ENCODE peak calls at places on chromosomes 1 and 21, in nine cellular contexts. M is transverse colon, V is HCT116, J is ovary, W is prostate gland, P is Peyer's patch, T is HepG2, K is esophagus squamous epithelium, A is K562. H is an unnamed sample.

GRCh38 chr1:203557958-203558760 is 64.2 kb downstream of the OPTC start:
- DNase-seq in M (peak), V (no peak), J (peak), W (no peak), P (peak), T (no peak), K (no peak), A (no peak), H (peak)

GRCh38 chr1:248810000-248810726 is 15.6 kb downstream of the SH3BP5L start:
- DNase-seq in M (no peak), V (no peak), J (no peak), W (no peak), P (peak), T (no peak), K (no peak), A (peak), H (no peak)

GRCh38 chr1:86753700-86754099 is 49.3 kb downstream of the SH3GLB1 start:
- DNase-seq in M (no peak), V (peak), J (no peak), W (no peak), P (no peak), T (peak), K (no peak), A (no peak), H (no peak)

GRCh38 chr1:28147264-28148094 is 29.0 kb downstream of the PTAFR start:
- DNase-seq in M (no peak), V (no peak), J (no peak), W (no peak), P (no peak), T (no peak), K (no peak), A (no peak), H (no peak)

GRCh38 chr1:248817065-248817464 is 8.7 kb downstream of the SH3BP5L start:
- DNase-seq in M (no peak), V (no peak), J (no peak), W (no peak), P (peak), T (no peak), K (no peak), A (no peak), H (no peak)

GRCh38 chr1:157110003-157110402 is 10.4 kb upstream of the ETV3L start:
- DNase-seq in M (no peak), V (no peak), J (no peak), W (no peak), P (peak), T (no peak), K (no peak), A (no peak), H (no peak)

GRCh38 chr1:91397605-91398004 is 7.0 kb downstream of the HFM1 start:
- DNase-seq in M (no peak), V (no peak), J (no peak), W (no peak), P (no peak), T (no peak), K (no peak), A (no peak), H (no peak)

GRCh38 chr1:77126309-77126708 is 92.9 kb downstream of the PIGK start:
- DNase-seq in M (no peak), V (peak), J (peak), W (peak), P (no peak), T (peak), K (no peak), A (no peak), H (peak)

GRCh38 chr21:38948981-38949380 is 143.3 kb downstream of the ETS2 start:
- DNase-seq in M (no peak), V (no peak), J (no peak), W (no peak), P (no peak), T (no peak), K (no peak), A (no peak), H (no peak)

GRCh38 chr21:46307625-46308024 is 16.0 kb downstream of the C21orf58 start:
- DNase-seq in M (no peak), V (no peak), J (no peak), W (no peak), P (no peak), T (no peak), K (no peak), A (no peak), H (peak)

GRCh38 chr1:43482240-43482639 is 28.5 kb upstream of the HYI start:
- DNase-seq in M (no peak), V (no peak), J (no peak), W (no peak), P (no peak), T (no peak), K (no peak), A (no peak), H (no peak)

GRCh38 chr1:145918992-145919939 is 749 bp upstream of the PEX11B start:
- DNase-seq in M (peak), V (peak), J (peak), W (peak), P (peak), T (peak), K (no peak), A (peak), H (peak)

GRCh38 chr1:206797534-206798383 is 25.5 kb upstream of the IL10 start:
- DNase-seq in M (peak), V (no peak), J (no peak), W (no peak), P (peak), T (no peak), K (no peak), A (peak), H (no peak)

GRCh38 chr1:35269190-35269988 is 880 bp downstream of the ZMYM4 start:
- DNase-seq in M (no peak), V (no peak), J (peak), W (no peak), P (no peak), T (no peak), K (no peak), A (no peak), H (no peak)

GRCh38 chr1:1358433-1359201 is at the start of gene MXRA8:
- DNase-seq in M (peak), V (no peak), J (peak), W (no peak), P (no peak), T (peak), K (no peak), A (peak), H (no peak)

GRCh38 chr1:116573388-116574100 is 2.7 kb upstream of the CD58 start:
- DNase-seq in M (no peak), V (no peak), J (no peak), W (no peak), P (no peak), T (no peak), K (no peak), A (peak), H (no peak)

GRCh38 chr1:70745199-70745598 is 302.4 kb downstream of the PTGER3 start:
- DNase-seq in M (no peak), V (peak), J (no peak), W (no peak), P (no peak), T (peak), K (no peak), A (no peak), H (no peak)

GRCh38 chr1:229843627-229844238 is 217.7 kb downstream of the URB2 start:
- DNase-seq in M (peak), V (peak), J (peak), W (peak), P (peak), T (peak), K (no peak), A (peak), H (peak)

GRCh38 chr1:205928256-205928655 is 15.0 kb downstream of the SLC26A9 start:
- DNase-seq in M (no peak), V (no peak), J (no peak), W (no peak), P (no peak), T (no peak), K (no peak), A (no peak), H (no peak)

GRCh38 chr1:108832929-108833328 is 24.0 kb downstream of the AKNAD1 start:
- DNase-seq in M (no peak), V (no peak), J (no peak), W (no peak), P (no peak), T (no peak), K (no peak), A (no peak), H (no peak)

GRCh38 chr1:172351761-172352161 is 68.7 kb upstream of the C1orf105 start:
- DNase-seq in M (no peak), V (no peak), J (no peak), W (no peak), P (no peak), T (no peak), K (no peak), A (no peak), H (no peak)

DNA sequence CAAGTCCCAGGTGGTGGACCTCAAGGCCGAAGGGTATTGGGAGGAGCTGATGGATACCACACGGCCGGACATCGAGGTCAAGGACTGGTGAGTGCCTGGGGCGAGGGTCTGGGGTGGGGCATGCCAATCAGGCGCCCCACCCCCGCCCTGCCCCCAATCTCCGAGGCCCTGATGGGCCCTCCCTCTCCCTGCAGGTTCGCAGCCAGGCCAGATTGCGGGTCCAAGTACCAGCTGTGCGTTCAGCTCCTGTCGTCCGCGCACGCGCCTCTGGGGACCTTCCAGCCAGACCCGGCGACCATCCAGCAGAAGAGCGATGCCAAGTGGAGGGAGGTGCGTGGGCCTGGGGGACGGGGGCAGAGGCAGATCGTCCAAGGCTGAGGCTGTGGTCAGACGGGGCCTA is 3.9 kb downstream of the FBXO44 start:
- DNase-seq in M (no peak), V (no peak), J (no peak), W (no peak), P (no peak), T (no peak), K (no peak), A (no peak), H (no peak)
- TF ChIP-seq POLR2A in M (no peak), V (no peak), J (no peak), W (no peak), P (no peak), T (no peak), K (no peak), A (no peak), H (no peak)

GRCh38 chr1:88897070-88897730 is 5.8 kb upstream of the GTF2B start:
- DNase-seq in M (no peak), V (no peak), J (no peak), W (no peak), P (no peak), T (no peak), K (no peak), A (no peak), H (no peak)

GRCh38 chr1:88891318-88892145 is at the start of gene GTF2B:
- DNase-seq in M (peak), V (peak), J (peak), W (peak), P (peak), T (peak), K (peak), A (peak), H (peak)

GRCh38 chr1:88888755-88889154 is 2.6 kb downstream of the GTF2B start:
- DNase-seq in M (no peak), V (no peak), J (no peak), W (no peak), P (no peak), T (no peak), K (no peak), A (no peak), H (no peak)

GRCh38 chr1:88890790-88891317 is 513 bp downstream of the GTF2B start:
- DNase-seq in M (peak), V (no peak), J (no peak), W (peak), P (peak), T (peak), K (no peak), A (no peak), H (no peak)

GRCh38 chr1:88892146-88892877 is 945 bp upstream of the GTF2B start:
- DNase-seq in M (no peak), V (peak), J (no peak), W (no peak), P (no peak), T (peak), K (no peak), A (no peak), H (no peak)
- TF ChIP-seq POLR2A in M (no peak), V (peak), J (no peak), W (no peak), P (no peak), T (peak), K (no peak), A (no peak), H (no peak)

GRCh38 chr1:239805888-239806772 is 285.6 kb upstream of the FMN2 start:
- DNase-seq in M (no peak), V (no peak), J (peak), W (no peak), P (no peak), T (no peak), K (no peak), A (no peak), H (no peak)

GRCh38 chr1:239803666-239804228 is 287.9 kb upstream of the FMN2 start:
- DNase-seq in M (no peak), V (no peak), J (no peak), W (no peak), P (no peak), T (no peak), K (no peak), A (no peak), H (no peak)

GRCh38 chr1:239805042-239805441 is 286.6 kb upstream of the FMN2 start:
- DNase-seq in M (no peak), V (no peak), J (no peak), W (no peak), P (no peak), T (no peak), K (no peak), A (no peak), H (no peak)

GRCh38 chr1:239804265-239804664 is 287.4 kb upstream of the FMN2 start:
- DNase-seq in M (no peak), V (no peak), J (no peak), W (no peak), P (no peak), T (no peak), K (no peak), A (no peak), H (no peak)

DNA sequence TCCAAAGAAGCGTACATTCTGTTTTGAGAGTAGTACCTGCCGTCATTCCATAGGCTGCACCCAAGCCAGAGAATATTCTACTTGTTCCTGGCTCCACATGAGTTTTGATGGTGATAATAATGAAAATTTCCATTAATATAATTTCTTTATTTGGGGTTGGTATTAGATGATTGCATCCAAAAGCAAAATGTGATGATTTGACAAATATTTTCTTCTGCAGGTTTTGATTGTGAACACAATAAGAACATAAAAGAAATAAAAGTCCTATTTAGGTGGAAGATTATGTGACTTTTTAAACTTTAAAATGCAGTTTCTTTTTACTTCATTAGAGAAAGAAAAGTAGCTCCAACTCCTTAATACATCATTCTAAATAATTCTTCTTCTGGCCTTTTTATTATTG is 284.8 kb upstream of the FMN2 start:
- DNase-seq in M (no peak), V (no peak), J (no peak), W (no peak), P (no peak), T (no peak), K (no peak), A (no peak), H (no peak)
- TF ChIP-seq POLR2A in M (no peak), V (no peak), J (no peak), W (no peak), P (no peak), T (no peak), K (no peak), A (no peak), H (no peak)

GRCh38 chr1:174999216-174999925 is 376 bp upstream of the CACYBP start:
- DNase-seq in M (peak), V (peak), J (peak), W (peak), P (peak), T (peak), K (peak), A (peak), H (peak)
- TF ChIP-seq POLR2A in M (peak), V (peak), J (peak), W (peak), P (peak), T (peak), K (no peak), A (peak), H (peak)

GRCh38 chr1:223717695-223718363 is 5.5 kb downstream of the CAPN2 start:
- DNase-seq in M (no peak), V (no peak), J (no peak), W (no peak), P (no peak), T (no peak), K (no peak), A (no peak), H (no peak)
- TF ChIP-seq POLR2A in M (no peak), V (no peak), J (no peak), W (no peak), P (no peak), T (no peak), K (no peak), A (no peak), H (no peak)

DNA sequence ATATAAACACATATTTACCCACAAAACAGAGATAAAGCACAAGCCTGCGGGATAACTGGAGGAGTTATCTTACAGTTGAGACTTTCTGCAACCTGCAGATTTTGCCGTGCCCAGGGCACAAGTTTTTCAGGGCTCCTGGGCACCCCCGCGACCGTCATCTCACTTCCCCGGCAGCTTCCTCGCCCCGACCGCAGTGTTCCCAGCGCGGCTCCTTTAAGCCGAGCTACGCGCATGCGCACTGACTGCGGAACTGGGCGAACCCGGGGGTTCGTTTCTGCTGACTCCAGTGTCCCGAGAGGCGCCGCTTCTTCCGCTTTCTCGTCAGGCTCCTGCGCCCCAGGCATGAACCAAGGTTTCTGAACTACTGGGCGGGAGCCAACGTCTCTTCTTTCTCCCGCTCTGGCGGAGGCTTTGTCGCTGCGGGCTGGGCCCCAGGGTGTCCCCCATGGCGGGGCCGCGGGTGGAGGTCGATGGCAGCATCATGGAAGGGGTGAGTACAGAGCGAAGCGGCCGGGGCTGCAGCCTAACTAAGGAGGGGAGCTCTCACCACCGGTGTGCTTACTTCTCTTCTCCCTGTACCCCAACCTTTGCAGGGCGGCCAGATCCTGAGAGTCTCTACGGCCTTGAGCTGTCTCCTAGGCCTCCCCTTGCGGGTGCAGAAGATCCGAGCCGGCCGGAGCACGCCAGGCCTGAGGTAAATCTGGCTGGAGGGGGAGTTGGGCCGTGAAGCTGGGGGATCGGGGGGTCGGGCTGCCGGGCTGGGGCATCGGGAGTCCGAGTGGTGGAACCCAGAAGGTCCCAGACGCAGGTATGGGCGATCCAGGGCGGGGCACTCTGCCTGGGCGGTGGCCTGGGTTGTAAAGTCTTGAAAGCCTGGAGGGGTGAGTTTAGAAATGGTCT is at the start of gene RTCA:
- DNase-seq in M (peak), V (peak), J (peak), W (peak), P (peak), T (peak), K (peak), A (peak), H (peak)
- TF ChIP-seq POLR2A in M (peak), V (peak), J (peak), W (peak), P (peak), T (peak), K (no peak), A (peak), H (peak)

DNA sequence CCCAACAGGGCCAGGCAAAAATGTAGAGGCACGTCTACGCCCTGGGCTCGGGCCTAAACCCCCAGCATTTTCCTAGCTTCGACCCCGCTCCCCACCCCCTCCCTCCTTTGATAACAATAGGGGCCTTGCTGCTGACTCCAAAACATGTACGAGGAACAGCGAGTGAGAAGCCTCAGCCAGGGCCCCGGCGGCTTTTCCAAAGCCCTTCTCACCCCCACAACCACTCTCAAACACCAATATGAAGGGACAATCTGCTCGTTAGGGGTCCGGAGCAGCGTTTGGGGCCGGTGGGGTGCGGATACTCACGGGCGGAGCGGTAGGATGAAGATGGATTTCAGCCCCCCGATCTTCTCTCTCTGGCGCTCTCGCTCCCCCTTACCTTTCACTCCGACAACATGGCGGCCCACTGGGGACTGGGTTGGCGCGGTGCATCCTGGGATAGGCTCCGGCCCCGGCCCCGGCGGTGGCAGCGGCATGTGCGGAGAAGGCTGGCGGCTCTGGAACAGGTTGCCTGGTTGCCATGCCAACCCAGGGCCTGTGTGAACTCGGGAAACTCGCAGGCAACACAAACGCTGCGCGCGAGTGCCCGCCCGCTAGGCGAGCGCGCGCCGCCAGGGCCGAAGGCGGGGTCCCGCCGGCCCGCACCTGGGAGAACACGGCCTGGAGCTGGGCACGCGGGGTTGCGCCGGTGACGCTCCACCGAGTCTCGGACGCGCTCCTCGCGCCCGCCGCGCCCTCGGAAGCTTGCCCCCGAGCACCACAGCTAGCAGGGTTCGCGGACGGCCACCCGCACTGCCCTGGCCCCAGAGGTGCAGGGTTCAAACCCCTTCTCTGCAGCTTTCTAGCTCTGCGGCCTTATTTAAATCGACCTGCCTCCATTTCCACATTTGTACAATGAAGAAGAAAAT is at the start of gene PUM1:
- DNase-seq in M (peak), V (peak), J (peak), W (peak), P (peak), T (peak), K (peak), A (peak), H (peak)
- TF ChIP-seq POLR2A in M (peak), V (peak), J (peak), W (peak), P (peak), T (peak), K (no peak), A (peak), H (peak)

GRCh38 chr1:15410884-15411245 is 1.2 kb downstream of the EFHD2 start:
- DNase-seq in M (no peak), V (no peak), J (no peak), W (no peak), P (no peak), T (no peak), K (no peak), A (no peak), H (no peak)

GRCh38 chr1:15408890-15409399 is 743 bp upstream of the EFHD2 start:
- DNase-seq in M (no peak), V (no peak), J (no peak), W (no peak), P (no peak), T (no peak), K (no peak), A (no peak), H (no peak)

GRCh38 chr1:15410223-15410883 is 665 bp downstream of the EFHD2 start:
- DNase-seq in M (no peak), V (no peak), J (no peak), W (no peak), P (no peak), T (no peak), K (no peak), A (peak), H (no peak)

GRCh38 chr1:15407579-15407978 is 2.1 kb upstream of the EFHD2 start:
- DNase-seq in M (no peak), V (no peak), J (no peak), W (no peak), P (no peak), T (no peak), K (no peak), A (no peak), H (no peak)

GRCh38 chr1:15409400-15410222 is at the start of gene EFHD2:
- DNase-seq in M (peak), V (no peak), J (peak), W (peak), P (peak), T (peak), K (no peak), A (peak), H (peak)
- TF ChIP-seq POLR2A in M (peak), V (peak), J (peak), W (peak), P (peak), T (peak), K (no peak), A (peak), H (peak)

GRCh38 chr1:234907585-234908457 is 220.8 kb downstream of the TOMM20 start:
- DNase-seq in M (no peak), V (no peak), J (no peak), W (no peak), P (no peak), T (peak), K (no peak), A (no peak), H (no peak)
- TF ChIP-seq POLR2A in M (no peak), V (no peak), J (no peak), W (no peak), P (no peak), T (no peak), K (no peak), A (no peak), H (no peak)

H was measured in H54.